ENCODE peak calls at places on chromosome 2, in four cellular contexts. C is HL-60, P is stomach, Q is ascending aorta. U is an unnamed sample.

GRCh38 chr2:135311268-135311667 is 219.8 kb downstream of the ZRANB3 start:
- DNase-seq in C (no peak), P (no peak), Q (no peak), U (no peak)

GRCh38 chr2:189412330-189412953 is 28.8 kb upstream of the WDR75 start:
- DNase-seq in C (peak; percentile 18), P (no peak), Q (no peak), U (no peak)

GRCh38 chr2:231050018-231050901 is 6.4 kb upstream of the PSMD1 start:
- DNase-seq in Q (no peak), P (peak; percentile 93), C (no peak), U (no peak)

GRCh38 chr2:44495544-44495943 is 133.8 kb downstream of the CAMKMT start:
- DNase-seq in Q (no peak), P (no peak), C (no peak), U (no peak)

GRCh38 chr2:2703127-2703526 is 372.1 kb upstream of the MYT1L start:
- DNase-seq in P (no peak), C (no peak), Q (no peak), U (no peak)

GRCh38 chr2:54306561-54306960 is 50.5 kb upstream of the TSPYL6 start:
- DNase-seq in C (no peak), P (no peak), Q (no peak), U (no peak)

GRCh38 chr2:215904101-215904500 is 109.2 kb downstream of the MREG start:
- DNase-seq in C (peak; percentile 28), P (no peak), Q (no peak), U (no peak)

GRCh38 chr2:46514738-46515137 is 35.4 kb downstream of the TMEM247 start:
- DNase-seq in Q (no peak), P (no peak), C (no peak), U (no peak)

GRCh38 chr2:33406622-33407021 is 69.8 kb upstream of the RASGRP3 start:
- DNase-seq in Q (no peak), C (no peak), P (no peak), U (no peak)

GRCh38 chr2:8524823-8525222 is 157.0 kb upstream of the ID2 start:
- DNase-seq in P (no peak), C (no peak), Q (no peak), U (no peak)

GRCh38 chr2:188512456-188512855 is 220.8 kb downstream of the GULP1 start:
- DNase-seq in Q (no peak), C (no peak), P (no peak), U (no peak)

GRCh38 chr2:154556146-154556545 is 142.3 kb upstream of the KCNJ3 start:
- DNase-seq in P (no peak), C (no peak), Q (no peak), U (no peak)

GRCh38 chr2:239192456-239192855 is 208.4 kb downstream of the HDAC4 start:
- DNase-seq in C (no peak), P (peak; percentile 19), Q (peak; percentile 51), U (no peak)

GRCh38 chr2:60707750-60708371 is 48.2 kb upstream of the PAPOLG start:
- DNase-seq in Q (no peak), P (no peak), C (peak; percentile 4), U (no peak)

GRCh38 chr2:205435970-205436369 is 246.3 kb upstream of the NRP2 start:
- DNase-seq in Q (no peak), C (no peak), P (no peak), U (no peak)

GRCh38 chr2:32947484-32948143 is 861 bp downstream of the LTBP1 start:
- DNase-seq in C (peak; percentile 9), Q (peak; percentile 66), P (peak; percentile 45), U (peak; percentile 49)

GRCh38 chr2:233831011-233831721 is 23.2 kb downstream of the HJURP start:
- DNase-seq in Q (no peak), C (no peak), P (peak; percentile 24), U (no peak)

GRCh38 chr2:125710561-125710960 is 945.4 kb upstream of the GYPC start:
- DNase-seq in C (no peak), P (no peak), Q (no peak), U (no peak)

GRCh38 chr2:121471571-121472464 is 58.9 kb upstream of the RNU4ATAC start:
- DNase-seq in P (no peak), C (no peak), Q (no peak), U (no peak)

GRCh38 chr2:65708129-65708528 is 275.7 kb upstream of the SPRED2 start:
- DNase-seq in C (no peak), P (no peak), Q (no peak), U (no peak)

GRCh38 chr2:65711863-65712262 is 279.5 kb upstream of the SPRED2 start:
- DNase-seq in C (no peak), P (no peak), Q (no peak), U (no peak)

GRCh38 chr2:65706376-65706775 is 274.0 kb upstream of the SPRED2 start:
- DNase-seq in P (no peak), C (no peak), Q (no peak), U (no peak)

GRCh38 chr2:65710356-65710755 is 278.0 kb upstream of the SPRED2 start:
- DNase-seq in P (no peak), C (no peak), Q (no peak), U (no peak)

GRCh38 chr2:65710779-65711295 is 278.4 kb upstream of the SPRED2 start:
- DNase-seq in P (peak; percentile 28), C (no peak), Q (no peak), U (no peak)
- TF ChIP-seq CTCF in P (no peak), C (peak; percentile 4), Q (no peak), U (no peak)

GRCh38 chr2:238126775-238127164 is 11.7 kb upstream of the KLHL30 start:
- DNase-seq in C (no peak), Q (no peak), P (no peak), U (no peak)

GRCh38 chr2:238128061-238129040 is 10.1 kb upstream of the KLHL30 start:
- DNase-seq in Q (no peak), C (no peak), P (no peak), U (peak; percentile 39)

GRCh38 chr2:238129166-238130010 is 9.1 kb upstream of the KLHL30 start:
- DNase-seq in Q (no peak), C (no peak), P (no peak), U (peak; percentile 41)

GRCh38 chr2:238126338-238126737 is 12.1 kb upstream of the KLHL30 start:
- DNase-seq in Q (no peak), C (no peak), P (no peak), U (no peak)

GRCh38 chr2:238127165-238128060 is 11.1 kb upstream of the KLHL30 start:
- DNase-seq in P (no peak), C (no peak), Q (no peak), U (no peak)
- H3K27ac ChIP-seq in P (no peak overlapping the region), C (no peak overlapping the region), Q (no peak overlapping the region), U (no peak overlapping the region)

DNA sequence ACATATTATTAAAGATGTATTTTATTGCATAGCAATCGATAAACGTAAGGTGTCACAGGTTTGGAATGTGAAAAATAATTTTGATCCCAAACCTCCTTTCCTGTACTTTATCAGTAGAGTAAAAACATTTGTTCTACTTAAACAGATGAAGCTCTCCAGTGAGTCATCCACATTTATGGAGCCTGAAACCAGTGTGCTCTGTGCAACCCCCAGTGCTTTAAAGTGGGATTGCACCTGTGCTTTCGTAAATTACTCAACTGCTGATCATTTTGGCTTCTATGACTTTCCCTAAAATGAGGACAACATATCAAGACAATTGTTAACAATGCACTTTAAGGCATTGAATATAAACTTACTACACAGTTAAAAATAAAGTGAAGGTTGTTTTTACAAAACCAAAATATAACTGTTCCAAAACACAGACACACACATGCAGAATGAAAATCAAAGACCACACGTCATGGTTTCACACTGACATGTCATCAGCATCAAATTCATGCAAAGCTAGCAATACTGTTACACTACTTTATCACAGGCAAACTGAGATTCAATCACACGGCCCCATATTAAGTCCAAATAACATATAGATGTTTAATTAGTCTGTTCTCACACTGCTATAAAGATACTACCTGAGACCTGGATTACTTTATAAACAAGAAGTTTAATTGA is 9.7 kb downstream of the TMEM18 start:
- DNase-seq in P (no peak), Q (no peak), C (no peak), U (no peak)
- TF ChIP-seq CTCF in P (peak; percentile 24), Q (peak; percentile 32), C (peak; percentile 6), U (peak; percentile 55)

GRCh38 chr2:217335341-217335966 is 475.6 kb upstream of the TNP1 start:
- DNase-seq in Q (no peak), C (no peak), P (no peak), U (no peak)

GRCh38 chr2:217332866-217333265 is 473.0 kb upstream of the TNP1 start:
- DNase-seq in C (no peak), P (no peak), Q (no peak), U (no peak)

GRCh38 chr2:217330647-217331046 is 470.8 kb upstream of the TNP1 start:
- DNase-seq in P (no peak), Q (no peak), C (no peak), U (no peak)

GRCh38 chr2:217331577-217332139 is 471.8 kb upstream of the TNP1 start:
- DNase-seq in Q (no peak), C (no peak), P (peak; percentile 36), U (no peak)

GRCh38 chr2:217332392-217332791 is 472.5 kb upstream of the TNP1 start:
- DNase-seq in P (no peak), C (no peak), Q (no peak), U (no peak)
- H3K27ac ChIP-seq in P (peak overlapping the region; percentile 61), C (no peak overlapping the region), Q (no peak overlapping the region), U (no peak overlapping the region)

GRCh38 chr2:71672011-71672639 is 218.8 kb downstream of the DYSF start:
- DNase-seq in C (no peak), Q (peak; percentile 50), P (no peak), U (peak; percentile 40)
- TF ChIP-seq CTCF in C (no peak), Q (peak; percentile 16), P (no peak), U (no peak)

GRCh38 chr2:108594982-108595464 is 60.8 kb downstream of the LIMS1 start:
- DNase-seq in C (no peak), Q (no peak), P (no peak), U (no peak)
- H3K27ac ChIP-seq in C (peak overlapping the region; percentile 47), Q (peak overlapping the region; percentile 87), P (peak overlapping the region; percentile 44), U (peak overlapping the region; percentile 49)

GRCh38 chr2:219713110-219713509 is 85.7 kb downstream of the SLC4A3 start:
- DNase-seq in C (peak; percentile 49), P (no peak), Q (peak; percentile 22), U (no peak)
- TF ChIP-seq CTCF in C (no peak), P (no peak), Q (no peak), U (no peak)